ENCODE peak calls at places on chromosomes 4 and X, in five cellular contexts. Q, F, W, Z and X are unnamed samples.

GRCh38 chr4:6527259-6527658 is 47.7 kb upstream of the MAN2B2 start:
- DNase-seq in F (no peak), W (no peak), Z (no peak), Q (no peak), X (no peak)

GRCh38 chrX:23341452-23341851 is 6.8 kb downstream of the PTCHD1 start:
- DNase-seq in Q (no peak), F (no peak), Z (no peak), W (no peak), X (no peak)

GRCh38 chr4:107740381-107740780 is 20.3 kb upstream of the PAPSS1 start:
- DNase-seq in Q (no peak), Z (no peak), F (no peak), W (no peak), X (no peak)

GRCh38 chrX:155188786-155189185 is 27.5 kb upstream of the VBP1 start:
- DNase-seq in Z (no peak), Q (no peak), W (peak), F (no peak), X (no peak)

GRCh38 chr4:109025471-109026076 is 262.7 kb upstream of the ETNPPL start:
- DNase-seq in Z (no peak), F (no peak), Q (no peak), W (no peak), X (no peak)

GRCh38 chr4:40283968-40284367 is 51.2 kb upstream of the CHRNA9 start:
- DNase-seq in W (peak), F (peak), Q (no peak), Z (no peak), X (no peak)

GRCh38 chr4:24978291-24979072 is 52.3 kb downstream of the LGI2 start:
- DNase-seq in F (no peak), Z (no peak), W (no peak), Q (no peak), X (no peak)

GRCh38 chrX:29941292-29941691 is 274.1 kb upstream of the MAGEB2 start:
- DNase-seq in Q (no peak), Z (no peak), W (no peak), F (no peak), X (no peak)

GRCh38 chr4:123893746-123894095 is 497.1 kb downstream of the SPRY1 start:
- DNase-seq in F (no peak), W (no peak), Q (no peak), Z (no peak), X (no peak)

GRCh38 chrX:152601848-152602616 is 35.7 kb upstream of the GABRQ start:
- DNase-seq in W (no peak), F (no peak), Z (no peak), Q (no peak), X (no peak)

GRCh38 chr4:110344165-110344564 is 131.8 kb upstream of the ENPEP start:
- DNase-seq in Q (no peak), W (no peak), Z (no peak), F (no peak), X (no peak)

GRCh38 chr4:2797545-2798305 is 4.8 kb downstream of the SH3BP2 start:
- DNase-seq in F (peak), Q (peak), Z (no peak), W (peak), X (peak)

GRCh38 chrX:105460366-105460765 is 239.9 kb upstream of the TEX13A start:
- DNase-seq in Q (no peak), F (no peak), W (no peak), Z (no peak), X (no peak)

GRCh38 chr4:86497980-86498379 is 96.1 kb upstream of the PTPN13 start:
- DNase-seq in Q (no peak), F (no peak), Z (no peak), W (no peak), X (peak)

GRCh38 chr4:123977623-123978022 is 581.0 kb downstream of the SPRY1 start:
- DNase-seq in Q (no peak), Z (no peak), F (no peak), W (no peak), X (no peak)

GRCh38 chr4:16686195-16686594 is 212.2 kb downstream of the LDB2 start:
- DNase-seq in Q (no peak), Z (no peak), W (no peak), F (no peak), X (no peak)

GRCh38 chr4:38529189-38530115 is 134.5 kb upstream of the KLF3 start:
- DNase-seq in F (no peak), W (peak), Q (no peak), Z (peak), X (peak)

GRCh38 chr4:85398276-85398675 is 76.7 kb upstream of the ARHGAP24 start:
- DNase-seq in Q (no peak), W (no peak), Z (no peak), F (no peak), X (peak)

GRCh38 chr4:23401572-23401971 is 488.3 kb downstream of the PPARGC1A start:
- DNase-seq in F (no peak), Z (no peak), W (no peak), Q (no peak), X (no peak)

GRCh38 chr4:6781561-6781960 is 966 bp upstream of the KIAA0232 start:
- DNase-seq in Z (no peak), Q (no peak), W (no peak), F (no peak), X (no peak)

GRCh38 chr4:8176547-8177399 is 18.2 kb upstream of the ABLIM2 start:
- DNase-seq in Z (no peak), F (no peak), Q (peak), W (peak), X (peak)

GRCh38 chrX:102976290-102976689 is 39.2 kb downstream of the RAB40AL start:
- DNase-seq in F (no peak), W (no peak), Z (no peak), Q (no peak), X (no peak)

GRCh38 chrX:9148626-9149385 is 114.9 kb upstream of the FAM9B start:
- DNase-seq in F (no peak), Q (no peak), W (no peak), Z (no peak), X (no peak)

GRCh38 chrX:155871934-155872333 is 9.2 kb upstream of the VAMP7 start:
- DNase-seq in Z (no peak), F (no peak), Q (no peak), W (no peak), X (no peak)

GRCh38 chrX:132388371-132388770 is 100.5 kb downstream of the MBNL3 start:
- DNase-seq in W (no peak), Q (no peak), F (no peak), Z (no peak), X (no peak)

GRCh38 chr4:33150139-33150538 is 2430.0 kb downstream of the PCDH7 start:
- DNase-seq in W (no peak), Z (no peak), F (no peak), Q (no peak), X (no peak)

GRCh38 chr4:147049940-147050852 is 104.5 kb upstream of the TTC29 start:
- DNase-seq in F (no peak), W (no peak), Q (no peak), Z (no peak), X (no peak)

GRCh38 chrX:108312938-108313337 is 125.3 kb downstream of the COL4A6 start:
- DNase-seq in W (no peak), F (no peak), Q (peak), Z (no peak), X (peak)

GRCh38 chr4:182938213-182938645 is 21.0 kb upstream of the DCTD start:
- DNase-seq in Q (peak), W (peak), F (peak), Z (peak), X (peak)